ENCODE peak calls at places on chromosomes 3 and 15, in seven cellular contexts. One of them, this sample, is unnamed.

GRCh38 chr15:29409890-29410289 is 140.3 kb upstream of the NSMCE3 start:
- DNase-seq in H1: no peak
- DNase-seq in GM12892: no peak
- DNase-seq in K562: no peak
- DNase-seq in GM12878: no peak
- DNase-seq in HepG2: no peak
- DNase-seq in SK-N-SH: no peak
- DNase-seq in this sample: no peak

GRCh38 chr3:45647148-45647619 is 42.0 kb upstream of the SACM1L start:
- DNase-seq in GM12892: no peak
- DNase-seq in K562: no peak
- DNase-seq in HepG2: peak; percentile 86
- DNase-seq in GM12878: no peak
- DNase-seq in SK-N-SH: no peak
- DNase-seq in H1: no peak
- DNase-seq in this sample: no peak

GRCh38 chr15:48447058-48447457 is 115.8 kb downstream of the DUT start:
- DNase-seq in SK-N-SH: no peak
- DNase-seq in H1: no peak
- DNase-seq in HepG2: no peak
- DNase-seq in GM12878: no peak
- DNase-seq in GM12892: no peak
- DNase-seq in K562: no peak
- DNase-seq in this sample: no peak

GRCh38 chr3:194556086-194557056 is 69.6 kb upstream of the ATP13A3 start:
- DNase-seq in H1: no peak
- DNase-seq in SK-N-SH: no peak
- DNase-seq in GM12878: no peak
- DNase-seq in K562: peak; percentile 50
- DNase-seq in GM12892: no peak
- DNase-seq in HepG2: peak; percentile 30
- DNase-seq in this sample: no peak

GRCh38 chr15:84750583-84751092 is 2.2 kb downstream of the ZNF592 start:
- DNase-seq in GM12878: no peak
- DNase-seq in GM12892: no peak
- DNase-seq in K562: no peak
- DNase-seq in H1: no peak
- DNase-seq in SK-N-SH: no peak
- DNase-seq in HepG2: no peak
- DNase-seq in this sample: no peak

GRCh38 chr15:69679623-69680228 is 227.1 kb downstream of the RPLP1 start:
- DNase-seq in H1: no peak
- DNase-seq in SK-N-SH: no peak
- DNase-seq in GM12878: peak; percentile 89
- DNase-seq in HepG2: no peak
- DNase-seq in K562: no peak
- DNase-seq in GM12892: peak; percentile 34
- DNase-seq in this sample: no peak

GRCh38 chr15:36589971-36590370 is 10.5 kb downstream of the CDIN1 start:
- DNase-seq in SK-N-SH: no peak
- DNase-seq in K562: no peak
- DNase-seq in GM12892: no peak
- DNase-seq in H1: no peak
- DNase-seq in HepG2: no peak
- DNase-seq in GM12878: no peak
- DNase-seq in this sample: no peak

GRCh38 chr3:47643092-47643491 is 64.4 kb upstream of the CSPG5 start:
- DNase-seq in HepG2: no peak
- DNase-seq in GM12892: no peak
- DNase-seq in K562: no peak
- DNase-seq in SK-N-SH: no peak
- DNase-seq in GM12878: no peak
- DNase-seq in H1: no peak
- DNase-seq in this sample: no peak

DNA sequence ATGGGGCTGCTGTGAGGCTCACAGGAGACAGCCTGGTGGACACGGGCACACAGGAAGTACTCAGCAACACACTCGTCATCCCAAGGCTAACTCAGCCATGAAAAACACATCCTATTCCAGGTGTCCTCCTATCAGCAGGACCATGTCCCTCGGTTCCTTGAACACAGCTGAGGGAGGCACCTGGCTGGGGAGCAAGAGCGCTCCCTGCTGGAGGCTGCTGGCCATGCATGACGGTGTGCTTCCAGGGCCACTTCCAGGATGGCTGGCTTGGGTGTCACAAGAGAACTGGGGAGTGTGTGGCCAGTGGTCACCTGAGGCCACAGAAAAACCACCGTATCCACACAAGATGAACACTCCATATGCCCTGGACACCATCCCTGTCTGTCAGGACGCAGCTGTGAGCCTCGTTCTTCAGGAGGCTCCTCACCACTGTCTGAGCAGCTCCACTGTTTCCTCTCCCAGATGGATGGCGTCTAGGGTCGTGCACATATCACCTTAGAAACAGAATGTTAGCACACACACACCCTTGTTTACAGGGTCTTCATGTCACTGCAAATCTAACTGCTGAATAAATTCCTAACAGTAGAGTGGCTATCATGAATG is 31.0 kb downstream of the POC1A start:
- DNase-seq in GM12892: peak; percentile 83
- DNase-seq in SK-N-SH: peak; percentile 87
- DNase-seq in H1: peak; percentile 92
- DNase-seq in HepG2: peak; percentile 39
- DNase-seq in K562: peak; percentile 77
- DNase-seq in GM12878: no peak
- DNase-seq in this sample: peak; percentile 84
- TF ChIP-seq POLR2AphosphoS5 in GM12892: no peak
- TF ChIP-seq POLR2AphosphoS5 in SK-N-SH: no peak
- TF ChIP-seq POLR2AphosphoS5 in H1: no peak
- TF ChIP-seq POLR2AphosphoS5 in HepG2: no peak
- TF ChIP-seq POLR2AphosphoS5 in K562: no peak
- TF ChIP-seq POLR2AphosphoS5 in GM12878: no peak
- TF ChIP-seq POLR2AphosphoS5 in this sample: no peak

GRCh38 chr15:41992803-41993190 is 20.4 kb upstream of the EHD4 start:
- DNase-seq in K562: no peak
- DNase-seq in GM12892: no peak
- DNase-seq in GM12878: no peak
- DNase-seq in H1: no peak
- DNase-seq in HepG2: no peak
- DNase-seq in SK-N-SH: no peak
- DNase-seq in this sample: no peak

GRCh38 chr15:41994171-41994650 is 21.9 kb upstream of the EHD4 start:
- DNase-seq in HepG2: no peak
- DNase-seq in SK-N-SH: no peak
- DNase-seq in GM12878: no peak
- DNase-seq in GM12892: no peak
- DNase-seq in K562: no peak
- DNase-seq in H1: no peak
- DNase-seq in this sample: no peak

GRCh38 chr15:41993447-41994170 is 21.3 kb upstream of the EHD4 start:
- DNase-seq in SK-N-SH: no peak
- DNase-seq in GM12878: no peak
- DNase-seq in HepG2: no peak
- DNase-seq in GM12892: no peak
- DNase-seq in K562: no peak
- DNase-seq in H1: no peak
- DNase-seq in this sample: no peak

GRCh38 chr15:41990691-41991090 is 18.3 kb upstream of the EHD4 start:
- DNase-seq in K562: no peak
- DNase-seq in GM12878: no peak
- DNase-seq in SK-N-SH: no peak
- DNase-seq in HepG2: no peak
- DNase-seq in GM12892: no peak
- DNase-seq in H1: no peak
- DNase-seq in this sample: no peak

GRCh38 chr15:41992151-41992802 is 19.9 kb upstream of the EHD4 start:
- DNase-seq in GM12892: no peak
- DNase-seq in GM12878: no peak
- DNase-seq in SK-N-SH: no peak
- DNase-seq in H1: no peak
- DNase-seq in K562: no peak
- DNase-seq in HepG2: no peak
- DNase-seq in this sample: no peak
- TF ChIP-seq TAF1 in GM12892: no peak
- TF ChIP-seq TAF1 in GM12878: no peak
- TF ChIP-seq TAF1 in SK-N-SH: no peak
- TF ChIP-seq TAF1 in H1: no peak
- TF ChIP-seq TAF1 in K562: no peak
- TF ChIP-seq TAF1 in HepG2: no peak
- TF ChIP-seq TAF1 in this sample: no peak

GRCh38 chr3:43736558-43736995 is 45.8 kb downstream of the ABHD5 start:
- DNase-seq in SK-N-SH: no peak
- DNase-seq in GM12892: no peak
- DNase-seq in HepG2: no peak
- DNase-seq in H1: no peak
- DNase-seq in K562: no peak
- DNase-seq in GM12878: no peak
- DNase-seq in this sample: no peak

GRCh38 chr3:43737001-43737440 is 46.3 kb downstream of the ABHD5 start:
- DNase-seq in H1: no peak
- DNase-seq in K562: no peak
- DNase-seq in GM12892: no peak
- DNase-seq in GM12878: no peak
- DNase-seq in SK-N-SH: no peak
- DNase-seq in HepG2: no peak
- DNase-seq in this sample: no peak

GRCh38 chr3:43735618-43736017 is 44.9 kb downstream of the ABHD5 start:
- DNase-seq in HepG2: peak; percentile 9
- DNase-seq in K562: no peak
- DNase-seq in H1: no peak
- DNase-seq in GM12892: no peak
- DNase-seq in SK-N-SH: no peak
- DNase-seq in GM12878: no peak
- DNase-seq in this sample: no peak

GRCh38 chr3:43732747-43733425 is 42.1 kb downstream of the ABHD5 start:
- DNase-seq in K562: no peak
- DNase-seq in GM12878: no peak
- DNase-seq in H1: no peak
- DNase-seq in GM12892: no peak
- DNase-seq in SK-N-SH: no peak
- DNase-seq in HepG2: no peak
- DNase-seq in this sample: no peak

DNA sequence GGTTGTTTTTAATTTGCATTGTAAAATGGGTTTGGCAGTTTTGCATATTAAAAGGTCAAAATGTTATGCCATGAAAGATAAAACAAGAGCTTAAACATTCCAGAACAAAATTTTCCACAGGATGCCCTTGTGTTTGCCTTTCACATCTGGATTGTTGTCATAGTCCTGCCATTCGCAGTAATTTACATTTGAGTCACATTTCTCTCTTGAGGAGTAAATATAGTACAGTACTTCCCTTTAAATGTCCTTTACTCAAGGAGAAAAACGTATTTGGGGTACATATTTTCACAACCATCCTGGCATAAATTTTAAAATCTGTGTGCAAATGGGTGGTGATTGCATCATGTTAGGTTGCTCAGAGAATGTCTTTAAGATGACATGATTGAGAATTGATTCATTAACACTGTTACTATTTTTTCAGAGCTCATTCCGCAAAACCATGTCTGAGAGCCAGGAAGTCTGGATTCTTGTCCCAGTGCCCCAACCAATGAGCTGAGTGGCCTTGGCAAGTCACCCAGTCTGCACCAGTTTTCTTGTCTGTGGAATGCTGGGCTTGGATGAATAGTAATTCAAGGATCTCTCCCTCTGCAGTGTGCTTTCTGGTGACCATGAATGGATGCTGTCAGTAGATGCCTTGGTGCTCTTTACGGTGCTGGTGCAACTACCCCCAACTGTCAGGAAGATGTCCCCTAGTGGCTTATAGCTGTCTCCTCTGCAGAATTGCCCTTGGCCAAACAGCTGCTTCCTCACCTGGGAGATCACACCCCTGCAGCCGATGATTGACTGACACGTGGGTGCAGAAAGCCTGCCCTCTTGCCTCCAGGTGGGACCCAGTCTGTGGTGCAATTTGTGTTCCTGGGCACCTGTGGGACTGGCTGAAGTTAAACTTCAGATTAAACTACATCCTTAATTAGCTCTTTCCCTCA is 43.0 kb downstream of the ABHD5 start:
- DNase-seq in GM12892: no peak
- DNase-seq in SK-N-SH: no peak
- DNase-seq in GM12878: no peak
- DNase-seq in H1: no peak
- DNase-seq in HepG2: no peak
- DNase-seq in K562: no peak
- DNase-seq in this sample: no peak
- TF ChIP-seq POLR2AphosphoS5 in GM12892: no peak
- TF ChIP-seq POLR2AphosphoS5 in SK-N-SH: no peak
- TF ChIP-seq POLR2AphosphoS5 in GM12878: no peak
- TF ChIP-seq POLR2AphosphoS5 in H1: no peak
- TF ChIP-seq POLR2AphosphoS5 in HepG2: no peak
- TF ChIP-seq POLR2AphosphoS5 in K562: no peak
- TF ChIP-seq POLR2AphosphoS5 in this sample: no peak

GRCh38 chr15:88625943-88626741 is 5.0 kb downstream of the AEN start:
- DNase-seq in GM12878: no peak
- DNase-seq in H1: no peak
- DNase-seq in K562: no peak
- DNase-seq in SK-N-SH: no peak
- DNase-seq in GM12892: no peak
- DNase-seq in HepG2: no peak
- DNase-seq in this sample: no peak

GRCh38 chr15:88629071-88629470 is 7.9 kb downstream of the AEN start:
- DNase-seq in HepG2: no peak
- DNase-seq in SK-N-SH: no peak
- DNase-seq in GM12892: no peak
- DNase-seq in H1: no peak
- DNase-seq in K562: no peak
- DNase-seq in GM12878: no peak
- DNase-seq in this sample: no peak

GRCh38 chr15:88627463-88627862 is 6.3 kb downstream of the AEN start:
- DNase-seq in GM12892: no peak
- DNase-seq in SK-N-SH: no peak
- DNase-seq in K562: no peak
- DNase-seq in GM12878: no peak
- DNase-seq in H1: no peak
- DNase-seq in HepG2: no peak
- DNase-seq in this sample: no peak

GRCh38 chr15:88630141-88630721 is 8.6 kb upstream of the ISG20 start:
- DNase-seq in SK-N-SH: no peak
- DNase-seq in H1: no peak
- DNase-seq in GM12878: no peak
- DNase-seq in HepG2: no peak
- DNase-seq in GM12892: no peak
- DNase-seq in K562: no peak
- DNase-seq in this sample: no peak

DNA sequence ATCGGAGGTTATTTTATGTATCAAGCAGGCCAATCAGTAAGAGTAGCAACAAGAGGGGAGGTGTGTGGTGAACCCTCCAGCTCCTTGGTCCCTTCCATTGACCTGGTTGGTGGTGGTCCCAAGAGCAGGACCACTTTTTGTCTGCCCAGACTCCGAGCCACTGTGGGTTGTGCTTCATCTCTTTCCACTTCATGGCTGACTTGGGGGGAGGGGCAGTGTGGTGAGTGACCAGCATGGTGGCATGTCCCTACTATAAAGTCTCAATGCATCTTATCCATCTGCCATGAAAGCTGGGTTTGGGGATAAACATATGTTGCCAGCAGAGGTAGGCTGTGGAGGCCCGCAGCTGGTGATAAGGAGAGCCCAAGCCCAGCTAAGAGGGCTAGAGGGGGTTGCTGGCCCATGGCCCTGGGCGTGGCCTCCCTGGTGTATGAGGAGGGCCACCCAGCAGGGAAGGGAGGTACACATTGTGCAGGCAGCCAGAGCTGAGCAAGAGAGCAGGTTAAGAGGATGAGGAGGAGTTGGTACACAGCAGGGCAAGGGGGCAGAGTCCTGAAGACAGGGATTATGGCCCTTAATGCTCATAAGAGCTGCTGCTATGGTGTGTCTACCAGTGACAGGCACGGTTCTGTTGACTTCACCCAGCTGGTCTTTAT is 7.0 kb downstream of the AEN start:
- DNase-seq in K562: peak; percentile 38
- DNase-seq in SK-N-SH: no peak
- DNase-seq in HepG2: no peak
- DNase-seq in H1: no peak
- DNase-seq in GM12892: no peak
- DNase-seq in GM12878: no peak
- DNase-seq in this sample: no peak
- TF ChIP-seq TAF1 in K562: no peak
- TF ChIP-seq TAF1 in SK-N-SH: no peak
- TF ChIP-seq TAF1 in HepG2: no peak
- TF ChIP-seq TAF1 in H1: no peak
- TF ChIP-seq TAF1 in GM12892: no peak
- TF ChIP-seq TAF1 in GM12878: no peak
- TF ChIP-seq TAF1 in this sample: no peak

This sample was measured in GM12891.